ENCODE peak calls at places on chromosome 6, in eight cellular contexts. R is bronchial epithelial cell, H is kidney, J is left ventricle myocardium inferior, B is prostate gland, E is MM.1S, D is astrocyte of the cerebellum, C is HCT116. F is an unnamed sample.
A peak's percentile ranks its signal among the peaks of the same experiment; 100 is the strongest.

GRCh38 chr6:136737343-136738177 is 54.7 kb downstream of the MAP3K5 start:
- DNase-seq in R (peak; percentile 49), H (no peak), J (no peak), B (no peak), E (no peak), D (no peak), C (no peak), F (peak; percentile 51)

GRCh38 chr6:150622941-150623874 is 23.5 kb downstream of the PLEKHG1 start:
- DNase-seq in R (no peak), H (no peak), J (no peak), B (no peak), E (peak; percentile 67), D (no peak), C (no peak), F (no peak)

GRCh38 chr6:90375681-90376439 is 79.2 kb upstream of the BACH2 start:
- DNase-seq in R (peak; percentile 30), H (peak; percentile 75), J (no peak), B (peak; percentile 20), E (no peak), D (peak; percentile 73), C (no peak), F (peak; percentile 41)

GRCh38 chr6:21325201-21325856 is 268.2 kb upstream of the SOX4 start:
- DNase-seq in R (peak; percentile 82), H (no peak), J (no peak), B (peak; percentile 59), E (no peak), D (no peak), C (no peak), F (no peak)

GRCh38 chr6:169253745-169254238 is at the start of gene THBS2:
- DNase-seq in R (peak; percentile 44), H (no peak), J (peak; percentile 56), B (no peak), E (no peak), D (peak; percentile 6), C (no peak), F (peak; percentile 99)

GRCh38 chr6:120606743-120607142 is 727.5 kb downstream of the TBC1D32 start:
- DNase-seq in R (no peak), H (no peak), J (no peak), B (no peak), E (no peak), D (no peak), C (no peak), F (no peak)

GRCh38 chr6:36121752-36122494 is 8.4 kb upstream of the MAPK13 start:
- DNase-seq in R (no peak), H (no peak), J (no peak), B (no peak), E (no peak), D (no peak), C (no peak), F (no peak)

GRCh38 chr6:99349620-99350141 is at the start of gene FAXC:
- DNase-seq in R (peak; percentile 51), H (peak; percentile 77), J (no peak), B (peak; percentile 66), E (peak; percentile 43), D (no peak), C (peak; percentile 16), F (no peak)

GRCh38 chr6:108751851-108752732 is 96.1 kb upstream of the ARMC2 start:
- DNase-seq in R (no peak), H (no peak), J (no peak), B (no peak), E (no peak), D (no peak), C (no peak), F (no peak)

GRCh38 chr6:10412165-10412947 is 2.5 kb downstream of the TFAP2A start:
- DNase-seq in R (peak; percentile 70), H (peak; percentile 90), J (no peak), B (peak; percentile 78), E (peak; percentile 75), D (peak; percentile 2), C (no peak), F (peak; percentile 90)

GRCh38 chr6:72218125-72218524 is 331.8 kb downstream of the RIMS1 start:
- DNase-seq in R (peak; percentile 17), H (peak; percentile 44), J (no peak), B (no peak), E (no peak), D (peak; percentile 3), C (peak; percentile 3), F (peak; percentile 1)

GRCh38 chr6:138099832-138100231 is 7.4 kb downstream of the PERP start:
- DNase-seq in R (peak; percentile 96), H (no peak), J (no peak), B (peak; percentile 27), E (no peak), D (no peak), C (no peak), F (peak; percentile 92)

GRCh38 chr6:165060636-165061190 is 248.7 kb downstream of the C6orf118 start:
- DNase-seq in R (peak; percentile 4), H (no peak), J (no peak), B (no peak), E (no peak), D (peak; percentile 6), C (no peak), F (peak; percentile 44)

GRCh38 chr6:90525421-90525820 is 61.5 kb downstream of the MAP3K7 start:
- DNase-seq in R (no peak), H (no peak), J (no peak), B (no peak), E (no peak), D (no peak), C (no peak), F (no peak)

GRCh38 chr6:1686117-1687098 is 76.7 kb downstream of the FOXC1 start:
- DNase-seq in R (peak; percentile 98), H (no peak), J (peak; percentile 21), B (peak; percentile 29), E (no peak), D (peak; percentile 98), C (no peak), F (peak; percentile 98)

GRCh38 chr6:138520463-138520862 is 21.2 kb upstream of the NHSL1 start:
- DNase-seq in R (peak; percentile 42), H (no peak), J (no peak), B (no peak), E (peak; percentile 29), D (no peak), C (no peak), F (no peak)

GRCh38 chr6:67916389-67916788 is 718.7 kb upstream of the ADGRB3 start:
- DNase-seq in R (no peak), H (no peak), J (no peak), B (no peak), E (no peak), D (peak; percentile 55), C (no peak), F (peak; percentile 2)

GRCh38 chr6:108029226-108029921 is 45.2 kb downstream of the OSTM1 start:
- DNase-seq in R (no peak), H (no peak), J (no peak), B (no peak), E (no peak), D (no peak), C (no peak), F (no peak)

GRCh38 chr6:24829657-24830056 is 30.9 kb upstream of the ARMH2 start:
- DNase-seq in R (no peak), H (no peak), J (no peak), B (no peak), E (no peak), D (no peak), C (no peak), F (no peak)

GRCh38 chr6:24825130-24825630 is 26.5 kb upstream of the ARMH2 start:
- DNase-seq in R (peak; percentile 76), H (no peak), J (no peak), B (no peak), E (no peak), D (no peak), C (no peak), F (no peak)

GRCh38 chr6:24827970-24828369 is 29.3 kb upstream of the ARMH2 start:
- DNase-seq in R (no peak), H (no peak), J (no peak), B (no peak), E (no peak), D (no peak), C (no peak), F (no peak)

GRCh38 chr6:24824142-24824755 is 25.5 kb upstream of the ARMH2 start:
- DNase-seq in R (no peak), H (no peak), J (no peak), B (no peak), E (no peak), D (no peak), C (no peak), F (no peak)

DNA sequence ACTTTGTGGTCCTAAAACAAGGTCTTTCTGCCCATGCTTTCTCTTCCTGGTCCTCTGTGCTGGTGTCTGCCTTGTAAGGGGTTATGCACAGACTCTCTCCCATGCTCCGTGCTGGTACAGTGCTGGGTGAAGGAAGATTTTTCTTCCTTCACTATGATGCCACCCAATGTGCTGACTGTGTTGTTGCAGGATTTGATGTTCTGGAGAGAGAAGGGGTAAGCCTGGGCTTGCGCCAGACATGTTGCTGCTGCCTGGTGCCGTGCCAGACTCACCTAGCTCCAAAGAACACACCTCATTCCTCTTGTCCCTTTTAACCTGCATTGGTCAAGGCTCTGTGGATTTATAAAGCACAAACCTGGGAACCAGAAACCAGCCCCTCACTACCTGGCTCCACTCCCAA is 28.4 kb upstream of the ARMH2 start:
- DNase-seq in R (peak; percentile 80), H (no peak), J (no peak), B (peak; percentile 29), E (no peak), D (no peak), C (no peak), F (no peak)
- TF ChIP-seq CTCF in R (peak; percentile 21), H (no peak), J (no peak), B (no peak), E (no peak), D (no peak), C (no peak), F (no peak)

DNA sequence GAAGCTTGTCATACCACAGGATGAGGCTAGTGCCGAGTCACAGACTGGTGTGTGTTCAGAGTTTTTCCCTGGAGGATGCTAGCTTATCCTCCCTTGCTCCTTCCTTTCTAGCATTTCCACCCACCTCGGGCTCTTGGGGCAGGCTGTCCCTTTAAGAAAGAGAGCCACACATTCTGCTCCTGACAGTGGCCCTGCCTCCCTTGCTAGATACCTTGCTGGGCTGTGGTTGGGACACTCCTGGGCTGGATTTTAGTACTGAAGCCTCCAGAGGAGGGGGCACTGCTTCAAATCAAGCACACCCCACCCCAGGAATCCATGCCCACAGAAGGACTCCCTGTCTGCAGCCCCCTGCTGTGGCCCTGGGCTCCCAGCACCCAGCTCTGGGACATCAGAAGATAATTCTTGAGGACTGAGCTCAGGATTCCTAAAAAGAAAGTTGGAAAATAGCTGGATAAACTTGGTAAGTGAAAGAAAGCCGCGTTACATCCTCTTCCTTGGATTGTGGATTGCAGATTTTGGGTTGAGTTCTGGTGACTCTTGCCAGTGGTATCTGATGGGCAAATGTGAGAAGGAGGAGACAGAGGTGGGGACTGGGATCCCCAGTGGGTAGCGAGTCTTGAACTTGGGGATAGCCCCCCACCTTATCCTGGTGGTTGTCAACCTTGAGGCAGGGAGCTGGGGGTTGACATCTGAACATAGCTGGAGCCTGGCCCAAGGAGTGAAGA is 29.0 kb downstream of the DAAM2 start:
- DNase-seq in R (no peak), H (no peak), J (no peak), B (no peak), E (no peak), D (no peak), C (no peak), F (no peak)
- H3K4me3 ChIP-seq in R (no peak overlapping the region), H (no peak overlapping the region), J (peak overlapping the region; percentile 53), B (no peak overlapping the region), E (no peak overlapping the region), D (no peak overlapping the region), C (no peak overlapping the region), F (no peak overlapping the region)

GRCh38 chr6:51569594-51569993 is 517.8 kb downstream of the PKHD1 start:
- DNase-seq in R (no peak), H (no peak), J (no peak), B (no peak), E (no peak), D (no peak), C (no peak), F (no peak)
- TF ChIP-seq CTCF in R (peak; percentile 16), H (no peak), J (no peak), B (no peak), E (no peak), D (no peak), C (no peak), F (no peak)

GRCh38 chr6:27777614-27778355 is 134.4 kb downstream of the OR2B2 start:
- DNase-seq in R (peak; percentile 32), H (no peak), J (no peak), B (no peak), E (no peak), D (no peak), C (no peak), F (no peak)
- H3K4me3 ChIP-seq in R (no peak overlapping the region), H (no peak overlapping the region), J (no peak overlapping the region), B (no peak overlapping the region), E (no peak overlapping the region), D (no peak overlapping the region), C (no peak overlapping the region), F (no peak overlapping the region)